ENCODE peak calls at places on chromosome 9, in five cellular contexts. L, V, B, A and R are unnamed samples. For H3K4me1, the result is how much of the 10 kb centered on the place peaks cover.

GRCh38 chr9:2621678-2622360 is at the start of gene VLDLR:
- DNase-seq in A (peak), V (no peak), L (peak), B (peak), R (peak)

GRCh38 chr9:70563437-70564204 is 149.2 kb upstream of the KLF9 start:
- DNase-seq in B (no peak), L (peak), A (no peak), V (no peak), R (no peak)

GRCh38 chr9:119698535-119698934 is 329.3 kb upstream of the BRINP1 start:
- DNase-seq in V (no peak), L (no peak), B (no peak), A (no peak), R (no peak)

GRCh38 chr9:114121445-114122151 is 22.5 kb upstream of the KIF12 start:
- DNase-seq in A (no peak), L (no peak), B (no peak), V (no peak), R (no peak)

GRCh38 chr9:79312686-79313421 is 258.9 kb upstream of the TLE4 start:
- DNase-seq in L (no peak), A (no peak), V (no peak), B (peak), R (no peak)

GRCh38 chr9:133960568-133961129 is 31.5 kb downstream of the VAV2 start:
- DNase-seq in A (no peak), L (no peak), B (no peak), V (no peak), R (no peak)

GRCh38 chr9:98101868-98102273 is 17.2 kb downstream of the TRIM14 start:
- DNase-seq in B (peak), A (no peak), V (no peak), L (no peak), R (no peak)

GRCh38 chr9:3768698-3769458 is 243.1 kb upstream of the RFX3 start:
- DNase-seq in B (no peak), A (no peak), V (no peak), L (peak), R (no peak)

GRCh38 chr9:126459965-126460843 is 133.6 kb downstream of the MVB12B start:
- DNase-seq in V (no peak), L (no peak), A (no peak), B (peak), R (no peak)

GRCh38 chr9:101437806-101438232 is 2.2 kb upstream of the ALDOB start:
- DNase-seq in A (no peak), L (no peak), V (no peak), B (no peak), R (no peak)

GRCh38 chr9:21831841-21832509 is 29.5 kb downstream of the MTAP start:
- DNase-seq in L (peak), B (no peak), A (peak), V (no peak), R (no peak)

GRCh38 chr9:137550958-137551655 is 572 bp upstream of the MRPL41 start:
- DNase-seq in A (peak), L (peak), B (peak), V (peak), R (peak)

GRCh38 chr9:114746591-114746990 is 59.2 kb downstream of the TNFSF15 start:
- DNase-seq in V (no peak), L (no peak), B (no peak), A (no peak), R (no peak)

GRCh38 chr9:2480255-2480837 is 141.2 kb upstream of the VLDLR start:
- DNase-seq in L (no peak), A (no peak), V (no peak), B (no peak), R (no peak)

GRCh38 chr9:89850633-89851325 is 246.0 kb downstream of the GADD45G start:
- DNase-seq in V (no peak), B (no peak), L (peak), A (no peak), R (no peak)

GRCh38 chr9:2787065-2787464 is 56.8 kb downstream of the PUM3 start:
- DNase-seq in B (no peak), L (peak), A (no peak), V (no peak), R (no peak)

GRCh38 chr9:100457517-100457916 is 15.4 kb upstream of the TMEFF1 start:
- DNase-seq in B (no peak), V (no peak), A (no peak), L (no peak), R (no peak)

GRCh38 chr9:36960575-36960955 is 73.5 kb downstream of the PAX5 start:
- DNase-seq in L (no peak), B (peak), V (no peak), A (no peak), R (no peak)

GRCh38 chr9:116147821-116148220 is 5.8 kb upstream of the PAPPA start:
- DNase-seq in A (no peak), L (no peak), V (no peak), B (no peak), R (no peak)

GRCh38 chr9:23123048-23123632 is 676.5 kb downstream of the DMRTA1 start:
- DNase-seq in V (peak), L (peak), A (no peak), B (peak), R (peak)

GRCh38 chr9:35350827-35351549 is 138.9 kb upstream of the RUSC2 start:
- DNase-seq in L (peak), V (no peak), B (no peak), A (no peak), R (no peak)

GRCh38 chr9:121169094-121169601 is 32.5 kb downstream of the RAB14 start:
- DNase-seq in B (no peak), V (no peak), A (no peak), L (no peak), R (no peak)

GRCh38 chr9:120928015-120928719 is 1.6 kb upstream of the TRAF1 start:
- DNase-seq in V (no peak), B (peak), L (peak), A (peak), R (no peak)

GRCh38 chr9:91711755-91712591 is 238.1 kb downstream of the ROR2 start:
- DNase-seq in B (no peak), A (peak), L (peak), V (no peak), R (no peak)

GRCh38 chr9:134630861-134631260 is 10.7 kb upstream of the COL5A1 start:
- DNase-seq in B (peak), A (no peak), L (no peak), V (no peak), R (no peak)

GRCh38 chr9:69549310-69550202 is 122.6 kb downstream of the APBA1 start:
- DNase-seq in B (no peak), V (no peak), A (no peak), L (peak), R (no peak)

GRCh38 chr9:137506702-137507171 is 43.5 kb downstream of the PNPLA7 start:
- DNase-seq in V (no peak), A (no peak), B (no peak), L (peak), R (no peak)

GRCh38 chr9:137396227-137396626 is 26.7 kb downstream of the EXD3 start:
- DNase-seq in A (peak), B (no peak), V (no peak), L (peak), R (no peak)

GRCh38 chr9:113349434-113350337 is at the start of gene BSPRY:
- DNase-seq in A (peak), B (peak), V (no peak), L (no peak), R (no peak)

DNA sequence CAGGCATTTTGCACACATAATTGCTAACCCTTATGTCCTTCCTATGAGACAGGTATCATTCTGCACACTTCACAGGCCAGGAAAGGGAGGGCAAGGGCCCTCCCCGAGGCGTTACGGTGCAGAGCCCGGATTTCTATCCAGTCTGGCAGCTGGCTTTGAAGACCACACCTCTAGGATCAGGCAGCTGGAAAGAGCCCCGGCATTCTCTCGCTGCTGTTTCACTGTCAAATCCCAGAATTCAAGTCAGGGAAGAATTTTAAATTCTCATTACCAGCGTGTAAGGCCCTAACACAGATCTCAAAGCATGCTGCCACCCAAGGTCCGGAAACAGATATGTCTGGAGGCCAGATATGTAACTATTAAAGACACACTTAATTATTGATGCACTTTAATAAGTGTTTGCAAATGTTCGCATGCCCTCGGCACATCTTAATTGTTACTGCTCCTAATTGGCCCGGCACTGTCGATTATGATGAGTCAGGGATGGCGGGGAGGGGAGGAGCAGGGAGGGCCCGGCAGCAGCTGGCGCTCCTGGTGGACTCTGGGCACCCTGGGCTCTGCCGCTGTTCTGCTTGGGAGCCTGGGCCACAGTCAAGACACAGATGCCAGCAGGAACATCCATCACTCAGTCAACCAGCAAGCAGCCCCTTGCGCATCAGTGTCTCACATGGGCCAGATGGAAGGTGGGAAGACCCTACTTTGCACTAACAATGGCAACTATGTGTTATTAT is 76.3 kb upstream of the BARHL1 start:
- DNase-seq in B (no peak), V (no peak), A (no peak), L (no peak), R (no peak)
- H2BK12ac ChIP-seq in B (no peak), V (no peak), A (no peak), L (no peak), R (no peak)

GRCh38 chr9:108933641-108934322 is at the start of gene ELP1:
- DNase-seq in V (peak), L (peak), A (peak), B (peak), R (peak)
- H3K23ac ChIP-seq in V (no peak), L (no peak), A (no peak), B (no peak), R (peak)

GRCh38 chr9:110282023-110282766 is 25.9 kb upstream of the TXN start:
- DNase-seq in B (no peak), A (no peak), V (no peak), L (no peak), R (no peak)
- H3K4me1 ChIP-seq in B (under half), A (under half), V (under half), L (under half), R (under half)

GRCh38 chr9:112280904-112281303 is 52.5 kb downstream of the PTBP3 start:
- DNase-seq in A (no peak), V (no peak), B (no peak), L (no peak), R (no peak)

GRCh38 chr9:112285056-112285455 is 48.4 kb downstream of the PTBP3 start:
- DNase-seq in B (no peak), A (no peak), L (no peak), V (no peak), R (no peak)

GRCh38 chr9:112286906-112287305 is 46.5 kb downstream of the PTBP3 start:
- DNase-seq in B (no peak), L (no peak), A (no peak), V (no peak), R (no peak)

GRCh38 chr9:112288029-112288428 is 45.4 kb downstream of the PTBP3 start:
- DNase-seq in L (no peak), A (no peak), B (no peak), V (no peak), R (no peak)

DNA sequence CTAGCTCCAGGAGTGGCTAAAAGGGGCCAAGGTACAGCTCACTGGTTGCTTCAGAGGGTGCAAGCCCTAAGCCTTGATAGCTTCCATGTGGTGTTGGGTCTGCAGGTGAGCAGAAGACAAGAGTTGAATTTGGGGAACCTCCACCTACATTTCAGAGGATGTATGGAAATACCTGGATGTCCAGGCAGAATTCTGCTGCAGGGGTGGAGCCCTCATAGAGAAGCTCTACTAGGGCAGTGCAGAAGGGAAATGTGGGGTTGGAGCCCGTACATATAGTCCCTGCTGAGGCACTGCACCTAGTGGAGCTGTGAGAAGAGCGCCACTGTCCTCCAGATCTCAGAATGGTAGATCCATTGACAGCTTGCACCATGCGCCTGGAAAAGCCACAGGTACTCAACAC is 49.6 kb downstream of the PTBP3 start:
- DNase-seq in B (no peak), V (no peak), A (no peak), L (no peak), R (no peak)
- H2BK12ac ChIP-seq in B (no peak), V (no peak), A (no peak), L (no peak), R (no peak)

DNA sequence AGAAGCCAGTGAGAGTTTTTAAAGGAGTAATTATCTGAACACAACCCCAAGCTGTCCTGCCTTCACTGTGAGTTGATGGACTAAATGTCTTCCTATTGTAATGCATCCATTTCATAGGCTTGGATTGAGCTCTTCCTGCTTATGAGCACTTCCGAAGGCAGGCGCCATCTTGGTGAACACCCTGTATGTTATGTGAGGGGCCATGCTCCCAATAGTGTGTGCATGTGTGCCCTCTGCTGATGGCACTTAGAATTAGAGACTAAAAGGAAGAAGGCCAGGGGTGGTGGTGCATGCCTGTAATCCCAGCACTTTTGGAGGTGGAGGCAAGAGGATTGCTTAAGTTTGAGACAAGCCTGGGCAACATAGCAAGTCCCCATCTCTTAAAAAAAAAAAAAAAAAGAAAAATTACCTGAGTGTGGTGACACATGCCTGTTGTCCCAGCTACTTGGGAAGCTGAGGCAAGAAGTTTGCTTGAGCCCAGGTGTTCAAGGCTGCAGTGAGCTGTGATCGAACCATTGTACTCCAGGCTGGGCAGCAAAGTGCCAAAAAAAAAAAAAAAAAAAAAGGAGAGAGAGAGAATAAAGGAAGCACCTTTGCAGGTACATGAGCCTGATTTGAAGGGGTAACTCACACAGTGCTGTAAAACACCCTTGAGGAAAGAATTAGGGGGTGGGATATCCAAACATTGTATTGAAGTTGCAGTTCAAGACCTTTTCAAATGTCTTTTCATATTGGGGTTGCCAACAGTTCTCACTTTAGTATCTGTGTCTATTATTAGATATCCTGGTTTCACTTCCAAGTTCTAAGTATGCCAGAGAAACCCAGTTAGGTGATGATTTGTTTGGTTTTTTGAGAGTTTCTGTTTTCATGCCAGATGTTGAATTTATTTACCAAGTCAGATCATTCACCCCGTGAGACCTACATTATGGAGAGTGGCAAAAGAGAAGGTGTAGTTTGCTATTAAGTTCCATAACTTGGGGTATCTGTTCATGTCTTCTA is 64.8 kb downstream of the C9orf152 start:
- DNase-seq in B (peak), L (peak), A (no peak), V (no peak), R (no peak)
- H3K23ac ChIP-seq in B (no peak), L (no peak), A (no peak), V (no peak), R (no peak)

GRCh38 chr9:130027533-130028370 is 15.2 kb downstream of the FNBP1 start:
- DNase-seq in B (no peak), L (no peak), A (no peak), V (no peak), R (no peak)
- H3K4me1 ChIP-seq in B (under half), L (under half), A (under half), V (under half), R (under half)

GRCh38 chr9:28445211-28445610 is 871.9 kb upstream of the C9orf72 start:
- DNase-seq in V (no peak), B (no peak), A (no peak), L (no peak), R (no peak)

GRCh38 chr9:28444637-28445036 is 871.4 kb upstream of the C9orf72 start:
- DNase-seq in L (no peak), A (no peak), V (no peak), B (no peak), R (no peak)

GRCh38 chr9:28435456-28435855 is 862.2 kb upstream of the C9orf72 start:
- DNase-seq in V (no peak), B (no peak), A (no peak), L (no peak), R (no peak)

GRCh38 chr9:28443461-28443860 is 870.2 kb upstream of the C9orf72 start:
- DNase-seq in B (no peak), L (no peak), A (no peak), V (no peak), R (no peak)

GRCh38 chr9:28439688-28440087 is 866.4 kb upstream of the C9orf72 start:
- DNase-seq in B (no peak), L (no peak), V (no peak), A (no peak), R (no peak)
- H2BK12ac ChIP-seq in B (no peak), L (no peak), V (no peak), A (no peak), R (no peak)

GRCh38 chr9:96057155-96057554 is 181.7 kb downstream of the ERCC6L2 start:
- DNase-seq in A (no peak), B (no peak), L (no peak), V (no peak), R (no peak)

GRCh38 chr9:96052703-96053102 is 177.2 kb downstream of the ERCC6L2 start:
- DNase-seq in A (no peak), B (no peak), L (no peak), V (no peak), R (no peak)

GRCh38 chr9:96051423-96051822 is 175.9 kb downstream of the ERCC6L2 start:
- DNase-seq in B (no peak), V (no peak), A (no peak), L (no peak), R (no peak)

GRCh38 chr9:96058218-96058617 is 182.7 kb downstream of the ERCC6L2 start:
- DNase-seq in A (no peak), L (no peak), V (no peak), B (no peak), R (no peak)

DNA sequence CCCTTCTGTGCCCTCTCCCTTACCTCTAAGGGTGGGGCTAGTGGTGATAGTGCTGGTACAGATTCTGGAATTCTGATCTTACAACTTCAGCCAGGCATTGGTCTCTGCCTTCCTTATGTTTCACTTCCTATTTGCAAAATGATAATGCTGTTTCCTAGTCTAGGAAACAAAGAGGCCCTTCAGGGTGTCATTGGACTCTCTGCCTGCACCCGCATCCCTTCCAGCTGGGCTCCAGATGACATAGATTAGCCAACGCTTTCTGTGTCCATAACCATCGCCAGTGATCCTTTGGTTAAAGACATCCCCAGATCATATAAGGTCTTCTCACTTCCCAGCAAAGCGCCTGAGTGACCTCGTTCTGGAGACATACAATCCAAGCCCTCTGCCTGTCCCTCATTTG is 180.7 kb downstream of the ERCC6L2 start:
- DNase-seq in V (no peak), B (no peak), L (no peak), A (no peak), R (no peak)
- H3K23ac ChIP-seq in V (no peak), B (no peak), L (no peak), A (no peak), R (no peak)

DNA sequence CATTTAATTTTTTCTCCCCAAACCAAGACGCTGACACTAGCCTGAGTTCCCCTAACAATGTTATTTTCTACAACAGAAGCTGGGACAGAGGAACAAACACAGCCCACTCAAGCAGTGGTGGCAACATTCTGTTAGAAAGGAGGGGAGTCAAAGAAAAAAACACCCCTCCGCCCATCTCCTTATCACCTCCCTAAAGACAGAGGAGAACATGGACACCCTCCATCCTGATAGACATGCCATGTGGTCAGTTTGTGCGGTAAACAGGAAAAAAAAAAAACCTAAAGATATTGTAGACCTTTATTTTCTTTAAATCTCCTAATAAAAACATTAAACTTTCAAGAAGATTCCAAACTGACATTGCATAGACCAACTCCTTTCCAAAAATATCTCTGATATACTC is 2.9 kb upstream of the DPM2 start:
- DNase-seq in V (no peak), B (no peak), A (no peak), L (no peak), R (no peak)
- H3K4me1 ChIP-seq in V (under half), B (under half), A (under half), L (under half), R (under half)